ENCODE peak calls at places on chromosomes 7 and 10, in four cellular contexts. Y, K, G and V are unnamed samples.

GRCh38 chr10:93874309-93875031 is 19.3 kb upstream of the SLC35G1 start:
- DNase-seq in Y (no peak), K (no peak), G (no peak), V (no peak)

GRCh38 chr10:1577945-1578344 is 159.4 kb downstream of the ADARB2 start:
- DNase-seq in Y (no peak), K (no peak), G (no peak), V (no peak)

GRCh38 chr7:80277434-80278427 is 143.1 kb downstream of the GNAI1 start:
- DNase-seq in Y (no peak), K (no peak), G (no peak), V (no peak)

GRCh38 chr7:85750454-85750949 is 563.6 kb upstream of the SEMA3D start:
- DNase-seq in Y (no peak), K (peak), G (peak), V (peak)

GRCh38 chr10:122162566-122163181 is 108.4 kb upstream of the BTBD16 start:
- DNase-seq in Y (peak), K (peak), G (no peak), V (no peak)

GRCh38 chr7:70744414-70744942 is 387.5 kb upstream of the GALNT17 start:
- DNase-seq in Y (no peak), K (no peak), G (no peak), V (no peak)

GRCh38 chr10:132176647-132177046 is 10.1 kb upstream of the DPYSL4 start:
- DNase-seq in Y (no peak), K (no peak), G (no peak), V (no peak)

GRCh38 chr10:101223274-101224059 is 5.8 kb downstream of the LBX1 start:
- DNase-seq in Y (no peak), K (no peak), G (peak), V (no peak)

GRCh38 chr10:114551310-114551972 is 106.6 kb downstream of the ABLIM1 start:
- DNase-seq in Y (peak), K (no peak), G (no peak), V (no peak)

GRCh38 chr7:42250411-42250810 is 13.4 kb upstream of the GLI3 start:
- DNase-seq in Y (no peak), K (no peak), G (no peak), V (no peak)

GRCh38 chr10:77501846-77502251 is 135.8 kb downstream of the KCNMA1 start:
- DNase-seq in Y (no peak), K (no peak), G (no peak), V (no peak)

GRCh38 chr10:107104026-107104652 is 60.4 kb downstream of the SORCS1 start:
- DNase-seq in Y (no peak), K (no peak), G (no peak), V (no peak)

GRCh38 chr7:34575006-34575405 is 83.0 kb upstream of the NPSR1 start:
- DNase-seq in Y (no peak), K (no peak), G (no peak), V (no peak)

GRCh38 chr7:46432666-46433065 is 511.6 kb upstream of the IGFBP3 start:
- DNase-seq in Y (no peak), K (no peak), G (no peak), V (no peak)

GRCh38 chr7:66699998-66700397 is 40.5 kb upstream of the RABGEF1 start:
- DNase-seq in Y (peak), K (no peak), G (no peak), V (no peak)

GRCh38 chr10:93701903-93702277 is 502 bp downstream of the FRA10AC1 start:
- DNase-seq in Y (no peak), K (no peak), G (peak), V (peak)

GRCh38 chr10:93796167-93796566 is 38.4 kb downstream of the LGI1 start:
- DNase-seq in Y (no peak), K (no peak), G (no peak), V (no peak)

GRCh38 chr7:128959296-128959695 is 21.6 kb downstream of the IRF5 start:
- DNase-seq in Y (no peak), K (no peak), G (no peak), V (no peak)

GRCh38 chr10:23404461-23404980 is 34.4 kb upstream of the OTUD1 start:
- DNase-seq in Y (no peak), K (no peak), G (no peak), V (no peak)

DNA sequence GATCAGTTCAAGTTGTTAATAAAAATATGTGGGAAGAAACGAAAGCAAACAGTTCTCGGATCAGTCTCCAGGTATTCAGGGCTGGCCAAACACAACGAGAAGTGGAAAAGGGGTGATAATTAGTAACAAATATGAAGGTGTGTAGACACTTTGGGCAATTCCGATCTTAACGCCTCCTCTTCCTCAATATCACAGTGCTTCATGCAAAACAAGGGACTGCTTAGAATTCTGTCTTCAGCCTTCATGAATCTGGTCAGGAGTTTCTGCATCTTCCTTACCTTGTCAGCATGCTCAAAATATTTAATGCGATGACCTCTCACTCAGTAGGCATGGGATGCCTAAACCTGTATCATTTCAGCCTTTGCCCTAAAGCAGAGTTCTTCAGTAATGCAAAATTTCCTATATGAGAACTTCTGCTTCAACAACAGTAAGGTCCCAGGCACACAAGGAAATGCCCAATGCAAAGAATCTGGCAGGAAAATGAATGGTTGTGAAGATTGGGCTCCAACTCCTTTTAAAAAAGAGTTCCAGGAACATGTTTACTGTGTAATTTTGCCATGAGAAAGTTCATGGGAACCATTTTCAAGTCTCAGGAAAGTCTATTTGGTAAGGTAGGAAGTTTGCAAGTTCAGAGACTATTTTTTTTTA is 23.4 kb upstream of the VAX1 start:
- DNase-seq in Y (no peak), K (no peak), G (no peak), V (no peak)
- TF ChIP-seq CTCF in Y (no peak), K (no peak), G (no peak), V (no peak)

DNA sequence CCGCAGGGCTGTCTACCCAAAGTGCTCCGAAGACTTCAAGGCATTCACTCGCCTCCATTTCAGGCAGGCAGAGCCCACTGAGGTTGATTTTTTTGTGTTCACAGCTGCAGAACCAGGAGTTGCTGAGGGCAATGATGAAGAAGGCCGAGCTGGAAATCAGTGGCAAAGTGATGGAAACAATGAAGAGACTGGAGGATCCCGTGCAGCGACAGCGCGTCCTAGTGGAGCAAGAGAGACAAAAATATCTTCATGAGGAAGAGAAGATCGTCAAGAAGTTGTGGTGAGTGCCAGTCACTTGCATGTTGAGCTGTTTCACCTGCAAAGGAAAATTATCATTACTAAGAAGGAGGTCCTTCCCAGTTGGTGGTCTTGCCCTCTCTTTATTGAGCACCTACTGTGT is 210.5 kb downstream of the ARHGAP21 start:
- DNase-seq in Y (no peak), K (peak), G (no peak), V (no peak)
- TF ChIP-seq CTCF in Y (no peak), K (no peak), G (no peak), V (no peak)

GRCh38 chr7:8296362-8296659 is 34.3 kb upstream of the ICA1 start:
- DNase-seq in Y (no peak), K (no peak), G (no peak), V (no peak)

GRCh38 chr7:8291742-8292141 is 29.8 kb upstream of the ICA1 start:
- DNase-seq in Y (no peak), K (no peak), G (no peak), V (no peak)

GRCh38 chr7:8290645-8291308 is 28.8 kb upstream of the ICA1 start:
- DNase-seq in Y (no peak), K (no peak), G (no peak), V (no peak)

GRCh38 chr7:8295638-8296361 is 33.8 kb upstream of the ICA1 start:
- DNase-seq in Y (peak), K (peak), G (peak), V (peak)
- TF ChIP-seq CTCF in Y (peak), K (peak), G (peak), V (peak)

GRCh38 chr10:50988792-50989191 is 85.5 kb upstream of the PRKG1 start:
- DNase-seq in Y (no peak), K (no peak), G (peak), V (no peak)
- TF ChIP-seq CTCF in Y (peak), K (peak), G (no peak), V (peak)

GRCh38 chr7:106604303-106604918 is 56.5 kb downstream of the CCDC71L start:
- DNase-seq in Y (no peak), K (no peak), G (no peak), V (no peak)
- TF ChIP-seq CTCF in Y (no peak), K (no peak), G (no peak), V (no peak)

DNA sequence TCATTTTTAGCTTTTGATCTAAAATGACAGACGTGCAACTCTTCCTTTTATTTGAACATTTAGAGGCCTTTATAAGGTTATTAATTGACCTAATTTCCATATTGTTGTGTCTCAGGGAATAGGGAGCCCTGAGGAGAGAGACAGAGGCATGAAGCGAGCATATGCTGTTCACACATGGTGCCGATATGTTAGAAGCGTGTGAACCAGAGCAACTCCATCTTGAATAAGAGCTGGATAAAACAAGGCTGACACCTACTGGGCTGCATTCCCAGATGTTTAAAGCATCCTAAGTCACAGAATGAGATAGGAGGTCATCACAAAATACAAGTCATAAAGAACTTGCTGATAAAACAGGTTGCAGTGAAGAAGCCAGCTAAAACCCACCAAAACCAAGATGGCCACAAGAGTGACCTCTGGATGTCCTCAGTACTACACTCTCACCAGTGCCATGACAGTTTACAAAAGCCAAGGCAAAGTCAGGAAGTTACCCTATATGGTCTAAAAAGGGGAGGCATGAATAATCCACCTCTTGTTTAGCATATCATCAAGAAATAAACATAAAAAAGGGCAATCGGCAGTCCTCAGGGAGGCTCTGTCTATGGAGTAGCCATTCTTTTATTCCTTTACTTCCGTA is 80.1 kb downstream of the SEC61G start:
- DNase-seq in Y (no peak), K (no peak), G (no peak), V (no peak)
- TF ChIP-seq CTCF in Y (no peak), K (no peak), G (no peak), V (no peak)